ENCODE peak calls at places on chromosomes 3 and 15, in five cellular contexts. E, V, B, T and N are unnamed samples. For H3K9me3 and H3K36me3, the result is how much of the 10 kb centered on the place peaks cover.

GRCh38 chr3:79204351-79204750 is 563.4 kb downstream of the ROBO1 start:
- DNase-seq in E (no peak), B (peak), T (no peak), V (no peak), N (no peak)

GRCh38 chr3:49781415-49782199 is 4.7 kb downstream of the IP6K1 start:
- DNase-seq in B (peak), V (no peak), E (no peak), T (no peak), N (no peak)

GRCh38 chr3:141111364-141112150 is 60.4 kb downstream of the SPSB4 start:
- DNase-seq in V (no peak), E (no peak), T (no peak), B (no peak), N (no peak)

GRCh38 chr3:4985330-4986174 is 6.3 kb downstream of the BHLHE40 start:
- DNase-seq in V (peak), B (peak), E (peak), T (peak), N (peak)

GRCh38 chr3:179558742-179559364 is 3.9 kb upstream of the ACTL6A start:
- DNase-seq in V (peak), T (peak), E (no peak), B (peak), N (peak)

GRCh38 chr3:159416854-159417253 is 571.8 kb upstream of the IL12A start:
- DNase-seq in E (no peak), B (peak), V (no peak), T (no peak), N (no peak)

GRCh38 chr15:70083946-70084345 is 13.8 kb downstream of the TLE3 start:
- DNase-seq in T (no peak), E (no peak), B (no peak), V (no peak), N (no peak)

GRCh38 chr15:27989838-27990237 is 109.3 kb downstream of the OCA2 start:
- DNase-seq in T (no peak), E (no peak), V (no peak), B (no peak), N (no peak)

GRCh38 chr15:64070965-64071851 is 22.4 kb downstream of the CIAO2A start:
- DNase-seq in B (no peak), E (no peak), T (peak), V (no peak), N (peak)

GRCh38 chr3:81947359-81947758 is 185.9 kb upstream of the GBE1 start:
- DNase-seq in B (no peak), T (no peak), V (no peak), E (no peak), N (no peak)

GRCh38 chr15:34304613-34305012 is 33.0 kb downstream of the SLC12A6 start:
- DNase-seq in E (no peak), B (no peak), T (no peak), V (no peak), N (no peak)

GRCh38 chr3:33392703-33393125 is 47.5 kb downstream of the UBP1 start:
- DNase-seq in B (no peak), E (no peak), V (peak), T (no peak), N (no peak)

GRCh38 chr3:119352235-119352634 is 58.1 kb downstream of the ARHGAP31 start:
- DNase-seq in T (no peak), E (no peak), V (no peak), B (no peak), N (no peak)

GRCh38 chr15:40058476-40059140 is 19.6 kb upstream of the SRP14 start:
- DNase-seq in T (no peak), E (no peak), B (no peak), V (no peak), N (no peak)

GRCh38 chr15:74749832-74750231 is 1.2 kb downstream of the CYP1A2 start:
- DNase-seq in E (no peak), T (no peak), V (no peak), B (no peak), N (no peak)

GRCh38 chr3:189945935-189946709 is 174.6 kb downstream of the P3H2 start:
- DNase-seq in V (no peak), B (no peak), E (no peak), T (no peak), N (no peak)

GRCh38 chr3:42590989-42591756 is 513 bp downstream of the SS18L2 start:
- DNase-seq in T (peak), E (peak), V (no peak), B (peak), N (peak)

GRCh38 chr3:101270158-101270557 is 50.2 kb downstream of the IMPG2 start:
- DNase-seq in T (no peak), V (no peak), E (no peak), B (no peak), N (no peak)

GRCh38 chr3:187748050-187748481 is 2.8 kb upstream of the BCL6 start:
- DNase-seq in V (peak), T (peak), B (peak), E (peak), N (peak)

GRCh38 chr15:67050062-67050461 is 15.3 kb upstream of the SMAD3 start:
- DNase-seq in V (no peak), E (no peak), B (no peak), T (no peak), N (no peak)

GRCh38 chr3:198080521-198081384 is 120.7 kb downstream of the LMLN start:
- DNase-seq in T (peak), V (peak), B (peak), E (peak), N (peak)

GRCh38 chr3:181692850-181693154 is 18.9 kb upstream of the SOX2 start:
- DNase-seq in V (no peak), E (no peak), T (no peak), B (peak), N (no peak)

GRCh38 chr3:169634618-169635236 is 28.8 kb downstream of the MECOM start:
- DNase-seq in E (peak), V (no peak), B (no peak), T (no peak), N (no peak)

GRCh38 chr15:88440021-88440420 is 27.2 kb downstream of the MRPL46 start:
- DNase-seq in T (no peak), B (no peak), V (no peak), E (no peak), N (no peak)

GRCh38 chr15:74584779-74585178 is 30.9 kb upstream of the CLK3 start:
- DNase-seq in V (no peak), T (no peak), B (peak), E (no peak), N (no peak)

GRCh38 chr15:35678774-35679173 is 132.8 kb upstream of the DPH6 start:
- DNase-seq in B (no peak), T (no peak), V (no peak), E (no peak), N (no peak)

GRCh38 chr3:195236801-195237570 is 34.0 kb downstream of the XXYLT1 start:
- DNase-seq in B (no peak), V (no peak), E (no peak), T (no peak), N (peak)

GRCh38 chr3:184040010-184040409 is 8.5 kb downstream of the HTR3D start:
- DNase-seq in E (no peak), B (peak), V (peak), T (peak), N (no peak)

GRCh38 chr15:89725064-89725463 is 26.0 kb downstream of the MESP1 start:
- DNase-seq in E (no peak), V (no peak), B (no peak), T (no peak), N (no peak)

GRCh38 chr15:84840741-84841429 is 23.7 kb downstream of the ALPK3 start:
- DNase-seq in E (peak), T (peak), V (peak), B (no peak), N (peak)

GRCh38 chr3:184568918-184569829 is 7.6 kb downstream of the EPHB3 start:
- DNase-seq in V (no peak), T (peak), E (peak), B (peak), N (peak)

GRCh38 chr3:152524198-152525140 is 255.7 kb downstream of the MBNL1 start:
- DNase-seq in B (peak), E (no peak), T (peak), V (peak), N (no peak)

GRCh38 chr15:65903296-65904073 is 34.2 kb downstream of the RAB11A start:
- DNase-seq in E (no peak), V (no peak), T (no peak), B (no peak), N (no peak)

GRCh38 chr3:193335031-193335430 is 43.5 kb downstream of the ATP13A5 start:
- DNase-seq in B (no peak), T (no peak), E (no peak), V (no peak), N (no peak)

GRCh38 chr3:16818194-16818593 is 66.6 kb upstream of the PLCL2 start:
- DNase-seq in E (no peak), T (no peak), B (no peak), V (no peak), N (no peak)

GRCh38 chr3:51311055-51311454 is 74.0 kb upstream of the MANF start:
- DNase-seq in V (peak), T (peak), B (peak), E (no peak), N (no peak)

GRCh38 chr3:169478566-169479313 is 184.8 kb downstream of the MECOM start:
- DNase-seq in B (no peak), V (no peak), E (no peak), T (no peak), N (no peak)

GRCh38 chr3:123089611-123090301 is 22.9 kb downstream of the PDIA5 start:
- DNase-seq in T (no peak), V (no peak), E (no peak), B (peak), N (peak)

GRCh38 chr3:46717447-46718231 is at the start of gene PRSS50:
- DNase-seq in V (no peak), T (no peak), E (no peak), B (peak), N (peak)

GRCh38 chr3:52055537-52056351 is 627 bp downstream of the DUSP7 start:
- DNase-seq in T (peak), V (no peak), E (peak), B (peak), N (peak)

DNA sequence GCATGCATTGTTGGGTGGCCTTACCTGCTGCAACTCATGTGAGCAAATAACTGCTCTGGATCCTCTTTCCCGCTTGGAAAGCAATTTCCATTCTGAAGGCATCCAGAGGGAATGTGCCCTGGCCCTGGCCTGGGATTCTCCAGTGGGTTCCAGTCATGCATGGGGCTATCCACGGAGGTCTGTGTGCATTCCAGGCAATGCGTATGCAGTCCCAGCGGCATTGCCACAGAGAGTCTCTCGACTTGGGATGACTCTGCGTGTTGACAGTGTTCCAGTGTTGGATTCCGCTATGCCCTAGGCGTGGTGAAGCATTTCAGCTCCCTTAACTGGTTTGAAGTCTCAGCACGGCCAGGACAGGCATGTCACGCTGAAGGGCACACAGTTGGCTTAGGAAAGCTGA is 113.9 kb downstream of the SNRPN start:
- DNase-seq in B (no peak), T (no peak), V (no peak), E (no peak), N (no peak)
- H3K9me3 ChIP-seq in B (under half), T (half or more), V (under half), E (half or more), N (half or more)

GRCh38 chr3:96706517-96706916 is 107.9 kb upstream of the EPHA6 start:
- DNase-seq in E (no peak), V (no peak), T (no peak), B (no peak), N (no peak)

GRCh38 chr3:96700322-96701315 is 113.8 kb upstream of the EPHA6 start:
- DNase-seq in V (no peak), E (no peak), B (peak), T (peak), N (no peak)
- TF ChIP-seq CTCF in V (no peak), E (no peak), B (peak), T (peak), N (no peak)

DNA sequence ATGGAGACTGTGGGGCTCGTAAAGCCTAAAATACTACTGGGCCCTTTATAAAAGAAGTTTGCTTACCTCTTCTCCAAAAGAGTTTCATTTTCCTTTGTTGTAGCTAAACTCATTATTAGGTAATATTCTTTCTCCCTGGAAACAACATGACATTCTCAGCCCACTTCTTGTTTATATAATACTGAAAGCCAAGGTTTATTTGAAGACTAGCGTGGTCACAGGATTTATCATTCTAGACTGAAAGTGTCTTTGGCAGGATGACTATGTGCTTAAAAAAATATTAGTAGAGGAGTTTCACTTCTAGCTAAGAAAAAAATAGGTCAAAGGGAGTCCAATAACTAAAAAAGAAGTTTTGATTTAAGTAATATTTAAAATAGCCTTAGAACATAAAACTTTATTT is 1085.2 kb upstream of the CADM2 start:
- DNase-seq in E (no peak), T (no peak), V (no peak), B (no peak), N (no peak)
- H3K36me3 ChIP-seq in E (under half), T (under half), V (under half), B (under half), N (under half)

DNA sequence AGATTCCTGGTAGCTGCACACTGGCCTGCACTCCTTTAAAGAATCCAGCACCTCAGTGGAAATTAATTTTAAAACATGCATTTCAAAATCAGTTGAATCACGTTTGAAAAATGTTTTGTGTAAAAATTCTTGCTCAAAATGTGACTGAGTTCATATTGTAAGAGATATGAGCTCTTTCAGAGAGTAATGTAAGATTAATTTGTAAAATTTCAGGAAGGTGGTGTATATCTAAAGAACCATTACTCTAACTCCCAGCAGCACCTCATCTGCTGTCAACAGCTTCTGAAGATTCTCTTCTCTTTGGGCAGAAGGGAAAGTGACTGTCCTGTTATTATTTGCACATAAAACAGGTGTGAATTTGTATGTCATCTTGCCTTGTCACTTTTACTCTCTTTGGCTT is 97.5 kb upstream of the PLXNA1 start:
- DNase-seq in B (no peak), E (no peak), T (no peak), V (no peak), N (no peak)
- H3K9me3 ChIP-seq in B (under half), E (under half), T (under half), V (under half), N (under half)

DNA sequence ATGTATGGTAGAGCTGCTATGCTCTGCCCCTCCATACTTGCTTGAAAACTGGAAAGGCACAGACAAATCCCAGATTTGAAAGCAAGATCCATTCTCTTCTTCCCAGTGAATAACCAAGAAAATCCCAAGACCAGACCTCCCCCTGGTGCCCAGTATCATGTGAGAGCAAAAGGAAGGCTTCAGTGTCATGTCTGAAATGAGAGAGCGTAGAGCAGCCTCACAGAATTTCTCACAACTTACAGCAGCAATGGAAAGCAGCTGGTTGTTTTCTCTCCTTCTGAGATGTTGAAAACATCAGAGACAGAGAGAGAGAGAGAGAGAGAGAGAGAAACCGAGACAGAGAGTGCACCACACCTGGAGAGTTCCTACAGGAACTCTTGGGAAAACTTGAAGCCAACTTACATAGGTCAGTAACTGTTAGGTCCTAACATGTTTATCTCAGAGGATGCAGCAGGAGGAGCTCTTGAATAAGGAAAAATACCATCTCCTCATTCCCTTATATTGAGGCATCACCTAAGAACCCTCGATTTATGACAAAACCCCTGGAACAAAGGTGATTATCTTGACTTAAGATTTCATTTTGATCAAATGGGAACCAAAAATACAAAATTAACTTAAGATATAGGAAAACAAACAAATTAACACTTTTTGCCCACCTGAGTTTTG is 273.3 kb downstream of the NSUN3 start:
- DNase-seq in B (peak), E (no peak), T (peak), V (peak), N (no peak)
- TF ChIP-seq CTCF in B (peak), E (no peak), T (peak), V (no peak), N (no peak)

DNA sequence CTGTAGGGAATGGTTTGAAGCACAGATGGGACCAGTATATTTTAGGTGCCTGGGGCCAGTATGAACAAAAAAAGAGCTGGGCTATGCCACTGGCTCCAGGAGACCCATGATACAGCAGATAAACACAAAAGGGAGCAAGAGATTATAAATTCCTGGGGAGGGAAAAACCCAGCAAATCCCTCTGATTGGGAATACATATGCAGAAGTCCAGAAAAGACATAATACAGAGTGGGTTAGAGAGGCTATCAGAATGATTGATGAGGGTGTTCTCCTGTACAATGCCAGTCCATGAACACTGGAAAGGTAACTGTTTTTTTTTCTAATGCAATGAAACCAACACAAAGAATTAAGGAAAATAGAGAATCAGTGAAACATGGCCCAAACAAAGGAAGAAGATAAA is 5.4 kb upstream of the VPS39 start:
- DNase-seq in B (no peak), V (no peak), E (no peak), T (no peak), N (no peak)
- H3K36me3 ChIP-seq in B (under half), V (under half), E (under half), T (under half), N (under half)

GRCh38 chr15:24748812-24749439 is 73.4 kb downstream of the NPAP1 start:
- DNase-seq in T (no peak), B (no peak), V (no peak), E (no peak), N (no peak)

GRCh38 chr15:24746094-24746493 is 70.5 kb downstream of the NPAP1 start:
- DNase-seq in T (no peak), B (no peak), E (no peak), V (no peak), N (no peak)

GRCh38 chr15:24747376-24747775 is 71.8 kb downstream of the NPAP1 start:
- DNase-seq in V (no peak), E (no peak), B (no peak), T (no peak), N (no peak)

GRCh38 chr15:24745276-24745675 is 69.7 kb downstream of the NPAP1 start:
- DNase-seq in V (no peak), B (peak), E (no peak), T (no peak), N (no peak)
- H3K9me3 ChIP-seq in V (under half), B (under half), E (under half), T (under half), N (under half)

DNA sequence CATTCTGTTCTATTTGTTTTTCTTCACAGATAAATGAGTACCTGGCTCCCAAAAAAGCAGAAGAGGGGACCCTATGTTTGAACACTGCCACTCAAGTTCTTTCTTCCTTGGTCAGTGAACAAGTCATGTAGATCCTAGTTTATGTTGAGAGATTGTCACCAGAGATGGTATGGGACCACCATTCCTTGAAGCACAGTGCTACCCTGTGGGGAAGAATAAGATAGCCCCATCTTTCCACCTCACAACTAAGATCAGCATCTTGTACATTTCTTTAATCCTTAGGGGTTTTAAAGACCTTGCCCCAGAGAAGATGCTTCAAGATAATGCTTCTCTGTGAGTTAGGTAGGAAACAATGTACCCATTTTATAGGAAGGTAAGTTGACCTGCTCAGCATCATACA is 233.5 kb upstream of the WNT5A start:
- DNase-seq in V (no peak), E (no peak), T (peak), B (no peak), N (no peak)
- TF ChIP-seq CTCF in V (no peak), E (no peak), T (peak), B (peak), N (no peak)